ENCODE peak calls at places on chromosomes 11 and 22, in eight cellular contexts. T, U, J, Q, O, G, Y and H are unnamed samples.
A peak's percentile ranks its signal among the peaks of the same experiment; 100 is the strongest.

GRCh38 chr22:36714110-36714509 is 10.6 kb upstream of the CACNG2 start:
- DNase-seq in T (no peak), U (no peak), J (no peak), Q (no peak), O (no peak), G (no peak), Y (no peak), H (no peak)

GRCh38 chr11:1564535-1565172 is 7.4 kb downstream of the DUSP8 start:
- DNase-seq in T (peak; percentile 67), U (peak; percentile 85), J (peak; percentile 88), Q (peak; percentile 78), O (peak; percentile 89), G (no peak), Y (peak; percentile 14), H (peak; percentile 81)

GRCh38 chr11:17244046-17244445 is 32.5 kb upstream of the NUCB2 start:
- DNase-seq in T (no peak), U (no peak), J (no peak), Q (no peak), O (no peak), G (no peak), Y (no peak), H (no peak)

GRCh38 chr11:10659339-10660216 is 34.0 kb downstream of the IRAG1 start:
- DNase-seq in T (no peak), U (no peak), J (no peak), Q (peak; percentile 68), O (peak; percentile 90), G (no peak), Y (no peak), H (no peak)

GRCh38 chr11:12600829-12601228 is 73.4 kb upstream of the TEAD1 start:
- DNase-seq in T (no peak), U (no peak), J (no peak), Q (no peak), O (no peak), G (no peak), Y (no peak), H (no peak)

GRCh38 chr11:35151896-35152295 is 12.9 kb downstream of the CD44 start:
- DNase-seq in T (no peak), U (no peak), J (no peak), Q (no peak), O (no peak), G (no peak), Y (no peak), H (no peak)

GRCh38 chr11:128716661-128717210 is 22.9 kb downstream of the FLI1 start:
- DNase-seq in T (no peak), U (no peak), J (no peak), Q (no peak), O (no peak), G (no peak), Y (peak; percentile 87), H (no peak)

GRCh38 chr11:705646-706438 is at the start of gene EPS8L2:
- DNase-seq in T (peak; percentile 92), U (peak; percentile 70), J (no peak), Q (no peak), O (no peak), G (peak; percentile 83), Y (no peak), H (no peak)

GRCh38 chr11:123221074-123221473 is 26.0 kb upstream of the CLMP start:
- DNase-seq in T (no peak), U (no peak), J (no peak), Q (no peak), O (no peak), G (no peak), Y (no peak), H (no peak)

DNA sequence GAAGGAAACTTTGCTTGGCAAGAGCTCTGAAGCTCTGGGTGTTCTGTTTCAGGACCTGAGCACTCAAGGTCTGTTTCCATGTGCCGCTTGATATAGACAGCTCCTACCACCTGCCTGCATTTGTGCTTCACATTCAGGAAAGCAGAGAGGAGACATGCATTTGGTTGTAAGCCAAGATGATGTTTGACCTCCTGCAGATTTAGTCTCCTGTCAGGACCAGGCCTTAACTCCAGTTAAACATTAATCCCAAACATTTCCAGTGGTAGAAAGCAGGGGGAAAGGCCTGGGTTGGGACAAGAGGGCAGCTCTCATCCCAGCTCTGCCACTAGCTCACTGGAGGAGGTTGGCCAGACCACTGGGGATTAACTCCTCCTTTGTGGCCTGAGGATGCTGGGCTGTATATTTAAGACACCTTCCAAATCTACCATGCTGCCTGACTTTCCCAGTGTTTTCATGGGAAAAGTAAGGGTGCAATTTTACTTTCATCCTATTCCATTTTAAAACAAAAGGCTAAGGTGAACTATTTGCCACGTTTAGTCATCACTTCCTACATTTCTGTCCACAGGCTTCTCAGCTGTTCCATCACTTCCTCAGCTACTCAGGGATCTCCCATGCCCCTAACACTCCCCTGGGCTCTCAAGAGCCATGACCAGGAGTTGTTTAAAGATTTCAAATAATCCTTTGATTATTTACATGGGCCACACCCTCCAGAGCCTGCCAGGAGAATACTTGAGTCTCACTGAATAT is 80.9 kb downstream of the INSC start:
- DNase-seq in T (peak; percentile 26), U (peak; percentile 25), J (no peak), Q (no peak), O (no peak), G (no peak), Y (no peak), H (no peak)
- H3K27ac ChIP-seq in T (no peak overlapping the region), U (peak overlapping the region; percentile 44), J (no peak overlapping the region), Q (no peak overlapping the region), O (peak overlapping the region; percentile 29), G (no peak overlapping the region), Y (no peak overlapping the region), H (no peak overlapping the region)

GRCh38 chr22:31277741-31278642 is 14.3 kb downstream of the PIK3IP1 start:
- DNase-seq in T (no peak), U (no peak), J (no peak), Q (no peak), O (no peak), G (no peak), Y (no peak), H (no peak)

GRCh38 chr22:31275018-31275417 is 17.3 kb downstream of the PIK3IP1 start:
- DNase-seq in T (peak; percentile 49), U (no peak), J (no peak), Q (no peak), O (no peak), G (no peak), Y (no peak), H (no peak)

GRCh38 chr22:31276426-31277167 is 15.7 kb downstream of the PIK3IP1 start:
- DNase-seq in T (no peak), U (no peak), J (no peak), Q (no peak), O (no peak), G (no peak), Y (no peak), H (no peak)

GRCh38 chr22:31274017-31274416 is 18.3 kb downstream of the PIK3IP1 start:
- DNase-seq in T (no peak), U (no peak), J (no peak), Q (no peak), O (no peak), G (no peak), Y (no peak), H (no peak)

GRCh38 chr22:31275576-31275975 is 16.7 kb downstream of the PIK3IP1 start:
- DNase-seq in T (no peak), U (no peak), J (no peak), Q (no peak), O (no peak), G (no peak), Y (no peak), H (no peak)
- H3K27ac ChIP-seq in T (no peak overlapping the region), U (no peak overlapping the region), J (no peak overlapping the region), Q (no peak overlapping the region), O (no peak overlapping the region), G (no peak overlapping the region), Y (no peak overlapping the region), H (no peak overlapping the region)

GRCh38 chr11:67629386-67630229 is at the start of gene NUDT8:
- DNase-seq in T (peak; percentile 89), U (peak; percentile 72), J (peak; percentile 75), Q (peak; percentile 84), O (peak; percentile 91), G (peak; percentile 91), Y (peak; percentile 92), H (peak; percentile 86)

GRCh38 chr11:67628710-67629385 is 889 bp downstream of the NUDT8 start:
- DNase-seq in T (no peak), U (peak; percentile 26), J (no peak), Q (no peak), O (no peak), G (peak; percentile 51), Y (no peak), H (no peak)

GRCh38 chr11:67626970-67627369 is 2.8 kb downstream of the NUDT8 start:
- DNase-seq in T (no peak), U (no peak), J (no peak), Q (no peak), O (no peak), G (no peak), Y (no peak), H (no peak)

GRCh38 chr11:67627788-67628624 is 1.7 kb downstream of the NUDT8 start:
- DNase-seq in T (peak; percentile 22), U (peak; percentile 8), J (no peak), Q (peak; percentile 16), O (no peak), G (peak; percentile 36), Y (no peak), H (no peak)

GRCh38 chr11:67627394-67627787 is 2.3 kb downstream of the NUDT8 start:
- DNase-seq in T (no peak), U (no peak), J (no peak), Q (no peak), O (no peak), G (no peak), Y (peak; percentile 27), H (no peak)
- H3K27ac ChIP-seq in T (no peak overlapping the region), U (no peak overlapping the region), J (no peak overlapping the region), Q (no peak overlapping the region), O (no peak overlapping the region), G (no peak overlapping the region), Y (peak overlapping the region; percentile 97), H (no peak overlapping the region)

GRCh38 chr11:117700551-117700950 is 96.5 kb downstream of the DSCAML1 start:
- DNase-seq in T (no peak), U (no peak), J (no peak), Q (no peak), O (no peak), G (no peak), Y (no peak), H (no peak)

GRCh38 chr11:117691501-117691900 is 105.5 kb downstream of the DSCAML1 start:
- DNase-seq in T (no peak), U (no peak), J (no peak), Q (no peak), O (no peak), G (no peak), Y (no peak), H (no peak)

GRCh38 chr11:117693344-117693743 is 103.7 kb downstream of the DSCAML1 start:
- DNase-seq in T (no peak), U (no peak), J (no peak), Q (no peak), O (no peak), G (no peak), Y (no peak), H (no peak)

GRCh38 chr11:117697319-117697718 is 99.7 kb downstream of the DSCAML1 start:
- DNase-seq in T (no peak), U (no peak), J (no peak), Q (no peak), O (no peak), G (no peak), Y (no peak), H (no peak)

DNA sequence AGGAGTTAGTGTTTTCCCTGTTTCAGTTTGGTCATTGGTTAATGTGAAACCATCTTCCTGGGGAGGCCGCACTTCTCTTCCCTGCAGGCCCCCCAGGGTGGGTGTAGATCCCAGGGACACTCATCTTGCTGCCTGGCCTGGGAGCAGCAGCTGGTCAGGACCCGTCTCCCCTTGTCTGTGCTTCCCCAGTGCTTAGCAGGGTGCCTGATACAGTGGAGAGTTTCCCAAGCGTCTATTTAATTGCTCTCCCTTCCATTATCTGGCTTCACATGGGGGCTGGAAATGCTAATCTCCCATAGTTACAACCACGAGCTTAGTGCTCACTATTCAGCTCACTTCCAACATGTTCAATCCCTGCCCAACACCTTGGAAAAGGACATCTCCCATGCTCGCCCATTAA is 100.5 kb downstream of the DSCAML1 start:
- DNase-seq in T (no peak), U (no peak), J (no peak), Q (no peak), O (no peak), G (no peak), Y (no peak), H (no peak)
- H3K27ac ChIP-seq in T (no peak overlapping the region), U (no peak overlapping the region), J (no peak overlapping the region), Q (no peak overlapping the region), O (no peak overlapping the region), G (no peak overlapping the region), Y (no peak overlapping the region), H (peak overlapping the region; percentile 56)